ENCODE peak calls at places on chromosomes 1 and 21, in four cellular contexts. H is tibial artery, E is lower leg skin, J is coronary artery. X is an unnamed sample.

GRCh38 chr1:94126651-94127050 is 5.7 kb upstream of the ABCA4 start:
- DNase-seq in H (no peak), E (no peak), J (no peak), X (no peak)

GRCh38 chr1:3548156-3548893 is 63.0 kb downstream of the MEGF6 start:
- DNase-seq in H (peak), E (no peak), J (no peak), X (no peak)

GRCh38 chr1:7379445-7379971 is 391.6 kb upstream of the VAMP3 start:
- DNase-seq in H (peak), E (peak), J (peak), X (no peak)

GRCh38 chr1:212774584-212774983 is 17.0 kb downstream of the NSL1 start:
- DNase-seq in H (no peak), E (no peak), J (no peak), X (no peak)

GRCh38 chr21:36431252-36431651 is 46.1 kb downstream of the CHAF1B start:
- DNase-seq in H (no peak), E (no peak), J (no peak), X (no peak)

GRCh38 chr1:234538062-234538731 is 59.2 kb upstream of the TARBP1 start:
- DNase-seq in H (no peak), E (peak), J (no peak), X (no peak)

GRCh38 chr1:44609412-44609767 is 64.9 kb downstream of the TMEM53 start:
- DNase-seq in H (no peak), E (no peak), J (no peak), X (no peak)

GRCh38 chr1:234599617-234600417 is 10.2 kb downstream of the IRF2BP2 start:
- DNase-seq in H (peak), E (peak), J (peak), X (peak)

GRCh38 chr1:224182057-224182865 is 779 bp upstream of the DEGS1 start:
- DNase-seq in H (no peak), E (peak), J (no peak), X (peak)

GRCh38 chr1:174040387-174040786 is 18.2 kb upstream of the RC3H1 start:
- DNase-seq in H (no peak), E (no peak), J (no peak), X (no peak)

GRCh38 chr1:77889671-77890070 is 1.2 kb downstream of the NEXN start:
- DNase-seq in H (no peak), E (no peak), J (no peak), X (no peak)

GRCh38 chr1:87084247-87084836 is 169.9 kb downstream of the HS2ST1 start:
- DNase-seq in H (no peak), E (no peak), J (no peak), X (peak)

GRCh38 chr1:204684206-204684536 is 1.4 kb downstream of the LRRN2 start:
- DNase-seq in H (peak), E (no peak), J (no peak), X (no peak)

GRCh38 chr1:147740391-147740790 is 20.0 kb downstream of the GJA5 start:
- DNase-seq in H (no peak), E (no peak), J (no peak), X (no peak)

GRCh38 chr1:23424171-23424959 is at the start of gene TCEA3:
- DNase-seq in H (peak), E (no peak), J (no peak), X (no peak)

GRCh38 chr1:154739654-154740053 is 130.4 kb downstream of the KCNN3 start:
- DNase-seq in H (no peak), E (peak), J (peak), X (no peak)

GRCh38 chr1:98702976-98703375 is 41.5 kb downstream of the SNX7 start:
- DNase-seq in H (no peak), E (no peak), J (no peak), X (no peak)

GRCh38 chr1:219398815-219399396 is 214.0 kb downstream of the ZC3H11B start:
- DNase-seq in H (no peak), E (no peak), J (no peak), X (no peak)

GRCh38 chr1:228087771-228088251 is 5.3 kb downstream of the ARF1 start:
- DNase-seq in H (peak), E (no peak), J (no peak), X (no peak)

GRCh38 chr1:10507111-10507879 is 32.5 kb downstream of the PEX14 start:
- DNase-seq in H (peak), E (no peak), J (no peak), X (peak)

GRCh38 chr1:170674239-170674638 is 10.3 kb downstream of the PRRX1 start:
- DNase-seq in H (no peak), E (no peak), J (no peak), X (no peak)

GRCh38 chr1:200258447-200259375 is 151.1 kb downstream of the ZNF281 start:
- DNase-seq in H (no peak), E (no peak), J (no peak), X (peak)

GRCh38 chr1:223755432-223755792 is 43.1 kb downstream of the CAPN2 start:
- DNase-seq in H (no peak), E (no peak), J (no peak), X (no peak)

GRCh38 chr1:6123083-6123482 is 57.0 kb downstream of the CHD5 start:
- DNase-seq in H (no peak), E (no peak), J (no peak), X (no peak)

GRCh38 chr1:41534181-41535076 is 49.9 kb upstream of the EDN2 start:
- DNase-seq in H (peak), E (peak), J (no peak), X (no peak)

GRCh38 chr21:26840912-26841311 is 4.3 kb downstream of the ADAMTS1 start:
- DNase-seq in H (peak), E (peak), J (peak), X (no peak)

GRCh38 chr1:175470078-175470477 is 273.3 kb downstream of the TNR start:
- DNase-seq in H (no peak), E (peak), J (no peak), X (no peak)

GRCh38 chr1:191368891-191369654 is 789.2 kb upstream of the RGS18 start:
- DNase-seq in H (no peak), E (no peak), J (no peak), X (no peak)

GRCh38 chr1:61202854-61203603 is 120.7 kb downstream of the NFIA start:
- DNase-seq in H (no peak), E (no peak), J (no peak), X (no peak)
- H3K4me3 ChIP-seq in H (peak), E (no peak), J (no peak), X (no peak)

GRCh38 chr1:247316590-247317197 is 15.0 kb downstream of the ZNF496 start:
- DNase-seq in H (no peak), E (no peak), J (no peak), X (no peak)
- H3K4me3 ChIP-seq in H (no peak), E (no peak), J (no peak), X (no peak)

DNA sequence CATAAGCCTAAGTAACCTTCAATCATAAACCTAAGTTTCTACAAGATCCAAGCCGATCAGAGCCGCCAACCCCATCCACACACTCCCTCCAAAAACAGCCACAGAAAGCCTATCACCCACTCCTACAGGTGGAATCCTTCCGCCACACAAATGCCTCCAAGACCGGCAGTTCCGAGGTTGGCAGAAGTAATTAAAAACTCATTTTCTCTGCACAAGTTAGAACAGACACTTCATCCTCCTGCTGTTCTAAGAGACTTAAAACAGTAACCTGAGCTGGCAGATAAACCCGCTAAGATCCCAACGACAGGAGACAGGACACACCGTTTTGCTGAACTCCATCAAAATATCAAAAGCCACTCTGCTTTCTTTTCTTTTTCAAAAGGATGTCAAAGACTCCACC is 2.8 kb downstream of the SSBP3 start:
- DNase-seq in H (no peak), E (no peak), J (no peak), X (no peak)
- H3K4me3 ChIP-seq in H (peak), E (no peak), J (peak), X (no peak)

GRCh38 chr1:214370585-214370984 is 89.6 kb downstream of the SMYD2 start:
- DNase-seq in H (no peak), E (no peak), J (no peak), X (no peak)
- H3K4me3 ChIP-seq in H (no peak), E (no peak), J (no peak), X (no peak)

DNA sequence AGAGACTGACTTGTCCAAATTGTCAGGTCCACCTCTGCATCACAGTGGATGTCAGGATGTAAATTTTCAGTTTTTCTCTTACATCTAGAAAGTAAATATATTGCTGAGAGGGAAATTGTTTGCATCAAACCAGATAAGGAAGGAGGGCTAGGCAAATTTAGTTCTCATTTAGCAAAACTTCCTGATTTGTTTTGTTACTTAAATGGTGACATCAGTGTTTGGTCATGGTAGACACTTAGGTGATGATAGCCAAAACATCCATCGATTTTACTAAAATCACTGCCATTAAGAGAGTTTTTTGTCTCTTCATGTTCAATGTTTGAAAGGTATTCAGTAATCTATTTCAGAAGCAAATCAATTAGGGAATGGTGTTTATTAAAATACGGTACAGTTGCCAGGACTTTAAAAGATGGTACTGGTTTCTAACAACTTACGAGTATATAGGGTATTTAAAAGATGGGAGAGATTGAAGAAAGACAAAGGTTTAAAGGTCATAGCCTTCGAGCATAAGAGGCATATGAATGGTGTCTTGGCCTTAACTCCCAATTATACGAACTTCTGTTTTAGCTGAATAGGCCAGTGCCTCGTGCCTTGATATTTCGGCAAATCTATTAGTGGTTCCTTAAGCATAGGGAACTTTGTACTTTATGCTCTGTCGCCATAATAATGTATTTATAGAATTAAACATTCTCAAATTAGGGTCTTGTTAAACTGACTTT is 3.0 kb downstream of the IER5 start:
- DNase-seq in H (no peak), E (no peak), J (no peak), X (no peak)
- H3K4me3 ChIP-seq in H (peak), E (no peak), J (peak), X (no peak)

DNA sequence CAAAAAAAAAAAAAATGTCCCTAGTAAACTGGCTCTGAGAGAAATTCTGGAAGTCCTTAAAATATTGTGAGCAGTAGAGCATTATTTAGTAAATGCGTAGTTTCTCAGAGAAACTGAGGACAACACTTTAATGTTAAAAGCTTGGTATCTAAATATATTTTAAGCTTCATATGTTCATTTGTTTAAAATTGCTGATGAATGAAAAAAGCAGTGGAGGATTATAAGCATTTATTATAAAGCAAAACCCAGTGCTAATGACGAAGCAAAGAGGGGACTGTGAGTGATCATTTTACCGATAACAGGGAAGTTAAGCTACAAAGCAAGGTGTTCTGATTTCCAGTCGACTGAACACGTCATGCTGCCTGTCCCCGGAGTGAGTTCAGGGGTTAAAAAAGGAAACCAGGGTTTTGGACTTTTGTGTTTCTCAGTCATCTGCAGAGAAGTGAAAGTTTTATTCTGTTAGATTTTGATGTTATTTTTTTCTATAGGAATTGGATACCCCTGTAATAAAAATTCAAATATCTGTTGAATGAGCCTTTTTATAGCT is 64.5 kb upstream of the SCCPDH start:
- DNase-seq in H (no peak), E (no peak), J (no peak), X (no peak)
- H3K4me3 ChIP-seq in H (no peak), E (no peak), J (no peak), X (no peak)

DNA sequence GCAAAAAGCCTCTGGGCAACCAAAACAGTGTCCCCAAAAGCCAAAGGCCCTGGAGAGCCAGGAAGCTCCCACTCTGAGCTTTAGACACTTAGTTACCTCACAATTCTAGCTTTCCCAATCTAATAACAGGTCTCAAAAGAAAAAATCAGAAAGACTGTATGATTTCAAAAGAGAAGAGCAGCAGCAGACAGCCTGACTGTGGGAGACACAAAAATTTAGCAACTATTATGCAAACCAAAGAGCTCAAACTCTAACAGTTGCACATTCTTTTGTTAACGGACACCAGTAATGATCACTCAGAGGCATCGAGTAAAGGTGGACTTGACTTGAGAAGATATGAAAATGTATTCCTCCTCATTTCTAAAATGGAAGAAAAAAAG is 160.1 kb downstream of the SLC45A1 start:
- DNase-seq in H (no peak), E (no peak), J (no peak), X (no peak)
- H3K4me3 ChIP-seq in H (no peak), E (no peak), J (peak), X (no peak)